ENCODE peak calls at places on chromosomes 5 and 9, in seven cellular contexts. G is Peyer's patch; A is keratinocyte; F is OCI-LY7; B is BE2C; X is NB4; C is CD8-positive, alpha-beta T cell. O is an unnamed sample.

GRCh38 chr9:111399211-111399739 is 69.3 kb upstream of the OR2K2 start:
- DNase-seq in F (no peak), B (no peak), X (no peak), A (no peak), C (no peak), G (no peak), O (no peak)

GRCh38 chr9:86644315-86645034 is 290.3 kb upstream of the TUT7 start:
- DNase-seq in G (no peak), A (no peak), F (no peak), C (no peak), X (no peak), B (no peak), O (no peak)

GRCh38 chr9:9133526-9133925 is 1333.9 kb upstream of the DMAC1 start:
- DNase-seq in X (peak; percentile 11), F (no peak), B (no peak), C (no peak), A (no peak), G (no peak), O (no peak)

GRCh38 chr9:91122755-91123154 is 239.0 kb downstream of the AUH start:
- DNase-seq in G (no peak), B (no peak), X (no peak), C (no peak), A (no peak), F (no peak), O (no peak)

GRCh38 chr9:92507005-92507404 is 24.7 kb upstream of the ASPN start:
- DNase-seq in X (no peak), B (no peak), A (no peak), F (no peak), G (no peak), C (no peak), O (no peak)

GRCh38 chr9:121650220-121651013 is 1.0 kb upstream of the DAB2IP start:
- DNase-seq in F (no peak), G (peak; percentile 87), X (peak; percentile 84), C (no peak), A (no peak), B (peak; percentile 98), O (no peak)

GRCh38 chr9:4583001-4583400 is 79.1 kb upstream of the PLPP6 start:
- DNase-seq in X (no peak), C (no peak), F (no peak), A (no peak), G (no peak), B (no peak), O (no peak)

GRCh38 chr5:72878854-72879253 is 62.4 kb downstream of the TNPO1 start:
- DNase-seq in G (no peak), B (no peak), F (no peak), C (no peak), A (no peak), X (no peak), O (no peak)

GRCh38 chr5:38441730-38442573 is 114.5 kb downstream of the LIFR start:
- DNase-seq in G (peak; percentile 66), A (no peak), F (peak; percentile 86), X (peak; percentile 90), C (peak; percentile 86), B (peak; percentile 90), O (peak; percentile 82)

GRCh38 chr9:123861086-123861707 is 68.7 kb downstream of the DENND1A start:
- DNase-seq in A (no peak), C (no peak), X (peak; percentile 38), B (no peak), F (no peak), G (no peak), O (no peak)

GRCh38 chr5:141876628-141877477 is 1.4 kb downstream of the PCDH1 start:
- DNase-seq in B (no peak), F (no peak), X (no peak), A (no peak), C (no peak), G (peak; percentile 78), O (no peak)

GRCh38 chr5:56481147-56481997 is 248.2 kb upstream of the ANKRD55 start:
- DNase-seq in C (peak; percentile 63), G (peak; percentile 53), A (no peak), X (peak; percentile 47), F (peak; percentile 56), B (peak; percentile 42), O (peak; percentile 90)
- TF ChIP-seq CTCF in C (peak; percentile 13), G (no peak), A (peak; percentile 8), X (peak; percentile 32), F (peak; percentile 81), B (peak; percentile 70), O (no peak)

DNA sequence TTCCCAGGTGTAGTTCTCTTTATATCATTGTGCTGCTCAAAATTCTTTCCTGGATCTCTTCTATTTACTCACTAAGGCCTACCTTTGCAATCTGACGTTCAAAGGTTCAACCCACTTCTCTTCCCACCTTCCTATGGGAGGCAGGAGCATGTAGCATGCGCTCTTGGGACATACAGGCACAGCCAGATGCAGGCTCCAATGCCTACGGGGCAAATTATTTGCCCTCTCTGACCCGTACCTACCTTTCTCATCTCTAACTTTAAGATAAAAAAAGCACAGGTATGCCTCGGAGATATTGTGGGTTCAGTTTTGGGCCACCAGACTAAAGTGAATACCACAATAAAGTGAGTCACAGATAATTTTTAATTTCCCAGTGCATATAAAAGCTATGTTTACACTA is 460.5 kb downstream of the CCDC171 start:
- DNase-seq in F (no peak), C (no peak), X (no peak), B (no peak), G (no peak), A (no peak), O (no peak)
- H3K4me3 ChIP-seq in F (no peak overlapping the region), C (no peak overlapping the region), X (no peak overlapping the region), B (no peak overlapping the region), G (no peak overlapping the region), A (no peak overlapping the region), O (no peak overlapping the region)

GRCh38 chr5:75265731-75266130 is 29.1 kb upstream of the ANKRD31 start:
- DNase-seq in A (peak; percentile 11), C (no peak), F (peak; percentile 2), B (no peak), G (no peak), X (peak; percentile 48), O (no peak)
- TF ChIP-seq CTCF in A (peak; percentile 53), C (peak; percentile 68), F (peak; percentile 67), B (peak; percentile 55), G (peak; percentile 71), X (peak; percentile 39), O (no peak)

GRCh38 chr9:134330590-134330989 is 4.3 kb downstream of the RXRA start:
- DNase-seq in A (no peak), B (no peak), G (no peak), C (no peak), F (no peak), X (no peak), O (no peak)

GRCh38 chr9:134328341-134328840 is 2.1 kb downstream of the RXRA start:
- DNase-seq in A (no peak), B (no peak), F (no peak), C (no peak), X (no peak), G (peak; percentile 83), O (no peak)

GRCh38 chr9:134328841-134329575 is 2.8 kb downstream of the RXRA start:
- DNase-seq in C (no peak), F (no peak), A (no peak), X (no peak), G (peak; percentile 73), B (no peak), O (no peak)

GRCh38 chr9:134329886-134330285 is 3.6 kb downstream of the RXRA start:
- DNase-seq in X (no peak), G (peak; percentile 69), B (no peak), A (no peak), F (no peak), C (no peak), O (no peak)

GRCh38 chr9:134329576-134329855 is 3.3 kb downstream of the RXRA start:
- DNase-seq in G (no peak), B (no peak), A (no peak), F (no peak), X (no peak), C (no peak), O (no peak)
- H3K4me3 ChIP-seq in G (peak overlapping the region; percentile 55), B (no peak overlapping the region), A (peak overlapping the region; percentile 93), F (no peak overlapping the region), X (peak overlapping the region; percentile 3), C (no peak overlapping the region), O (no peak overlapping the region)

GRCh38 chr5:1208221-1208742 is 6.9 kb downstream of the SLC6A19 start:
- DNase-seq in F (no peak), B (no peak), A (no peak), X (no peak), C (no peak), G (no peak), O (no peak)

GRCh38 chr5:1209896-1210776 is 8.7 kb downstream of the SLC6A19 start:
- DNase-seq in B (no peak), X (no peak), A (no peak), F (no peak), G (no peak), C (no peak), O (no peak)

GRCh38 chr5:1207555-1207954 is 6.2 kb downstream of the SLC6A19 start:
- DNase-seq in A (no peak), X (no peak), C (no peak), B (no peak), F (no peak), G (no peak), O (no peak)

GRCh38 chr5:1209552-1209852 is 8.1 kb downstream of the SLC6A19 start:
- DNase-seq in B (no peak), C (no peak), X (no peak), A (no peak), G (no peak), F (no peak), O (no peak)

GRCh38 chr5:1208743-1209551 is 7.6 kb downstream of the SLC6A19 start:
- DNase-seq in C (no peak), A (no peak), F (no peak), B (no peak), X (no peak), G (peak; percentile 65), O (no peak)
- TF ChIP-seq CTCF in C (no peak), A (no peak), F (peak; percentile 33), B (no peak), X (peak; percentile 44), G (peak; percentile 46), O (no peak)